ENCODE peak calls at places on chromosomes 4 and X, in seven cellular contexts. B, Y, R, V, P, H and N are unnamed samples.

GRCh38 chr4:152039085-152039484 is 278.3 kb upstream of the GATB start:
- DNase-seq in B (peak), P (no peak), R (peak), Y (no peak), V (peak), H (no peak), N (no peak)

GRCh38 chr4:37879365-37879764 is 11.5 kb upstream of the TBC1D1 start:
- DNase-seq in H (peak), Y (no peak), B (no peak), V (no peak), R (no peak), P (peak), N (no peak)

GRCh38 chr4:25223770-25224375 is 10.0 kb upstream of the PI4K2B start:
- DNase-seq in B (peak), Y (peak), H (peak), V (peak), P (no peak), R (no peak), N (no peak)

GRCh38 chrX:101659601-101660063 is at the start of gene ARMCX2:
- DNase-seq in Y (peak), H (no peak), P (peak), V (peak), R (peak), B (peak), N (peak)

GRCh38 chr4:176238819-176239218 is 30.2 kb downstream of the ASB5 start:
- DNase-seq in R (no peak), H (no peak), Y (peak), P (no peak), B (peak), V (peak), N (no peak)

GRCh38 chr4:20773144-20773997 is 73.1 kb downstream of the PACRGL start:
- DNase-seq in R (peak), Y (peak), H (peak), P (peak), V (peak), B (peak), N (peak)

GRCh38 chrX:57573754-57574153 is 18.1 kb upstream of the ZXDB start:
- DNase-seq in Y (no peak), V (no peak), R (no peak), H (peak), B (peak), P (no peak), N (no peak)

GRCh38 chr4:154465085-154465484 is 26.5 kb downstream of the DCHS2 start:
- DNase-seq in R (no peak), V (no peak), H (peak), B (no peak), P (no peak), Y (peak), N (peak)

GRCh38 chrX:12441376-12442128 is 303.3 kb downstream of the FRMPD4 start:
- DNase-seq in P (no peak), V (peak), Y (peak), B (peak), R (peak), H (no peak), N (peak)

GRCh38 chr4:121411151-121411744 is 30.4 kb upstream of the QRFPR start:
- DNase-seq in H (no peak), P (no peak), Y (peak), V (no peak), B (no peak), R (no peak), N (no peak)

GRCh38 chr4:156252300-156253016 is 298.8 kb upstream of the CTSO start:
- DNase-seq in V (peak), B (peak), H (no peak), R (no peak), Y (no peak), P (no peak), N (peak)

GRCh38 chrX:121258545-121258944 is 211.1 kb downstream of the GLUD2 start:
- DNase-seq in V (no peak), B (no peak), P (no peak), H (no peak), R (no peak), Y (no peak), N (no peak)

GRCh38 chr4:107740950-107741701 is 21.1 kb upstream of the PAPSS1 start:
- DNase-seq in B (peak), H (no peak), P (no peak), Y (no peak), R (peak), V (peak), N (peak)

GRCh38 chr4:128606173-128606572 is 203.3 kb upstream of the JADE1 start:
- DNase-seq in Y (peak), P (no peak), V (peak), B (peak), H (no peak), R (no peak), N (peak)

GRCh38 chr4:22434895-22435294 is 81.0 kb downstream of the ADGRA3 start:
- DNase-seq in P (peak), R (peak), Y (peak), B (peak), V (peak), H (peak), N (peak)

GRCh38 chr4:177494791-177495190 is 52.6 kb upstream of the AGA start:
- DNase-seq in B (no peak), H (no peak), R (no peak), V (no peak), P (no peak), Y (no peak), N (no peak)

GRCh38 chr4:16090306-16090705 is 6.5 kb upstream of the PROM1 start:
- DNase-seq in V (no peak), P (no peak), R (no peak), B (no peak), Y (no peak), H (no peak), N (no peak)

GRCh38 chrX:118975831-118976598 is 1.6 kb downstream of the LONRF3 start:
- DNase-seq in V (no peak), R (no peak), H (peak), P (peak), Y (no peak), B (peak), N (no peak)

GRCh38 chr4:126247409-126247808 is 932.7 kb downstream of the FAT4 start:
- DNase-seq in Y (no peak), V (no peak), H (no peak), P (no peak), B (no peak), R (no peak), N (no peak)

GRCh38 chr4:153211986-153212720 is 7.9 kb downstream of the TRIM2 start:
- DNase-seq in R (no peak), Y (peak), P (no peak), B (peak), V (peak), H (peak), N (peak)

GRCh38 chr4:37561803-37562207 is 124.4 kb downstream of the RELL1 start:
- DNase-seq in B (peak), P (no peak), Y (peak), H (no peak), R (peak), V (peak), N (no peak)

GRCh38 chr4:163582688-163583087 is 88.2 kb downstream of the TMA16 start:
- DNase-seq in H (no peak), V (no peak), R (no peak), B (no peak), Y (peak), P (no peak), N (no peak)

GRCh38 chrX:12245650-12246645 is 107.7 kb downstream of the FRMPD4 start:
- DNase-seq in V (peak), R (no peak), Y (no peak), H (no peak), P (no peak), B (peak), N (peak)

GRCh38 chr4:169663894-169664293 is 43.5 kb downstream of the CLCN3 start:
- DNase-seq in H (no peak), Y (peak), R (no peak), P (no peak), V (peak), B (peak), N (no peak)

GRCh38 chr4:13994016-13994415 is 366.5 kb upstream of the BOD1L1 start:
- DNase-seq in Y (no peak), P (no peak), B (no peak), H (no peak), R (no peak), V (no peak), N (no peak)

GRCh38 chr4:138576684-138577083 is 334.5 kb upstream of the SLC7A11 start:
- DNase-seq in P (no peak), R (peak), H (peak), Y (peak), B (peak), V (peak), N (no peak)

GRCh38 chr4:149891381-149891780 is 75.7 kb upstream of the IQCM start:
- DNase-seq in B (no peak), V (no peak), P (no peak), R (no peak), Y (no peak), H (no peak), N (no peak)

GRCh38 chrX:96611619-96612362 is 72.9 kb upstream of the DIAPH2 start:
- DNase-seq in R (no peak), V (peak), H (no peak), B (peak), P (no peak), Y (peak), N (peak)

GRCh38 chr4:40552536-40552935 is 77.1 kb downstream of the RBM47 start:
- DNase-seq in H (no peak), P (peak), B (no peak), Y (peak), V (peak), R (no peak), N (no peak)

GRCh38 chr4:3880595-3881120 is 114.5 kb downstream of the ADRA2C start:
- DNase-seq in R (no peak), Y (peak), H (peak), V (peak), P (peak), B (peak), N (no peak)

GRCh38 chr4:168731006-168731636 is 234.3 kb downstream of the PALLD start:
- DNase-seq in B (peak), P (no peak), R (no peak), H (no peak), V (no peak), Y (no peak), N (no peak)

GRCh38 chr4:42646999-42647541 is 9.8 kb downstream of the ATP8A1 start:
- DNase-seq in V (no peak), Y (no peak), H (no peak), P (no peak), B (no peak), R (no peak), N (no peak)

GRCh38 chr4:8351931-8352367 is 82.4 kb downstream of the HTRA3 start:
- DNase-seq in B (peak), R (peak), Y (no peak), V (peak), H (no peak), P (no peak), N (no peak)

GRCh38 chrX:136692271-136692670 is 44.3 kb downstream of the CD40LG start:
- DNase-seq in P (no peak), Y (peak), H (no peak), R (no peak), B (no peak), V (no peak), N (no peak)

GRCh38 chr4:1027916-1028240 is 16.5 kb downstream of the FGFRL1 start:
- DNase-seq in H (no peak), B (no peak), P (no peak), Y (no peak), R (no peak), V (no peak), N (no peak)

GRCh38 chr4:176043838-176044588 is 21.6 kb upstream of the WDR17 start:
- DNase-seq in H (no peak), Y (no peak), P (no peak), R (no peak), B (no peak), V (no peak), N (no peak)

GRCh38 chr4:109649872-109650271 is 53.4 kb downstream of the CASP6 start:
- DNase-seq in P (no peak), H (no peak), B (no peak), R (no peak), Y (no peak), V (no peak), N (no peak)

GRCh38 chrX:386768-387575 is at the start of gene PPP2R3B:
- DNase-seq in V (peak), R (peak), B (peak), H (peak), P (peak), Y (peak), N (peak)

GRCh38 chr4:153450545-153450917 is 15.6 kb upstream of the TMEM131L start:
- DNase-seq in P (no peak), V (no peak), Y (no peak), H (peak), R (no peak), B (no peak), N (no peak)

DNA sequence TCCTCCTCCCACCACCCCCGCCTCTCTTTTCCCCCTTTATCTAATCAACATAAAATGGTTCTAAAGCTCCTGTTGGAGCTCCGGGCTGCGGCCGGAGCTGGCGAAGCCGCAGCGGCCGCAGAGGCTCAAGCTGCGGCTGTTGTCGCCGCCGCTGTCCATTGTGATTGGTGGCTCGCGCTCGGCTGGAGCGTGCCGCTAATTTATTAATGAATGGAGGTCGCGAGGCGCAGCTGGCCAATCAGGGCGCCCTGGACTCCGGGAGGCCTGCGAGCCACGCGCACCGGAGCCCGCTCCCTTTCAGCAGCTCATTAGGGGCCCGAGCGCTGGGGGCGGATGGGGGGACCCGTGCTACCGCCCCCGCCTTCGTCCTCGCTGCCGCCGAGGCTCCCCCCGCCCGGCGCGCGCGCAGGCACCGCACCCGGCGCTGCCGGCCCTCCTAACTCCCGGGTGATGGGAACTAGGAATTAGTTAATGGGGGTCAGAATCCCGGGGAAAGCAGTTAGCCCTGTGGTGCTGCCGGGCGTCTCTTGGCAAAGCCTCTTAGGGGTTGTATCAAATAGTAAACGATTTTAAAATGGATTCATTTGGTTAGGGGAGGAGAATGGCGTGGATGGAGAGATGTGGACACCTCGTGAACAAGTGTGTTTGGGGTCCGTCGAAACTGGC is 554 bp upstream of the NEUROG2 start:
- DNase-seq in H (peak), Y (no peak), R (no peak), V (no peak), P (no peak), B (no peak), N (no peak)
- H3K4me3 ChIP-seq in H (peak), Y (no peak), R (no peak), V (no peak), P (peak), B (no peak), N (peak)

DNA sequence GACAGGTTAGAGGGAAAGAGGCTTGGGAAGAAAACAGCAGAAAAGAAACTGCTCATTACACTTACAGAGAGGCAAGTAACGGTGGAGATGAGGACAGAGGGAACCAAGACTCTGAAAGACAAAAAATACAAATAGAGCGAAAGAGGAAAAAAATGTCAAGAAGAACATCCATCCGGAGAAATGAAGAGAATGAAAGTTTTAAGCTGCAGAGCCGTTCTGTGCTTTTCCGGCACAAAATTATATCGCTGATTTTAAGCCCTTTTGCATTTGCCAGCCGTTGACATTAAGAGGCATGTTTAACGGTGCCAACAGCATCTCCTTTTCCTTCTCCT is 236 bp downstream of the PCDH10 start:
- DNase-seq in R (no peak), P (no peak), Y (no peak), B (no peak), H (no peak), V (no peak), N (no peak)
- H3K4me3 ChIP-seq in R (peak), P (peak), Y (peak), B (peak), H (no peak), V (peak), N (peak)

GRCh38 chr4:2812600-2812932 is 19.7 kb downstream of the SH3BP2 start:
- DNase-seq in V (no peak), H (no peak), R (no peak), B (no peak), Y (no peak), P (no peak), N (no peak)
- H3K4me3 ChIP-seq in V (peak), H (peak), R (no peak), B (no peak), Y (no peak), P (peak), N (peak)

GRCh38 chrX:46310815-46311497 is 234.3 kb downstream of the ZNF674 start:
- DNase-seq in R (no peak), B (no peak), P (no peak), Y (peak), H (no peak), V (no peak), N (no peak)
- H3K4me3 ChIP-seq in R (no peak), B (no peak), P (no peak), Y (no peak), H (no peak), V (no peak), N (no peak)

DNA sequence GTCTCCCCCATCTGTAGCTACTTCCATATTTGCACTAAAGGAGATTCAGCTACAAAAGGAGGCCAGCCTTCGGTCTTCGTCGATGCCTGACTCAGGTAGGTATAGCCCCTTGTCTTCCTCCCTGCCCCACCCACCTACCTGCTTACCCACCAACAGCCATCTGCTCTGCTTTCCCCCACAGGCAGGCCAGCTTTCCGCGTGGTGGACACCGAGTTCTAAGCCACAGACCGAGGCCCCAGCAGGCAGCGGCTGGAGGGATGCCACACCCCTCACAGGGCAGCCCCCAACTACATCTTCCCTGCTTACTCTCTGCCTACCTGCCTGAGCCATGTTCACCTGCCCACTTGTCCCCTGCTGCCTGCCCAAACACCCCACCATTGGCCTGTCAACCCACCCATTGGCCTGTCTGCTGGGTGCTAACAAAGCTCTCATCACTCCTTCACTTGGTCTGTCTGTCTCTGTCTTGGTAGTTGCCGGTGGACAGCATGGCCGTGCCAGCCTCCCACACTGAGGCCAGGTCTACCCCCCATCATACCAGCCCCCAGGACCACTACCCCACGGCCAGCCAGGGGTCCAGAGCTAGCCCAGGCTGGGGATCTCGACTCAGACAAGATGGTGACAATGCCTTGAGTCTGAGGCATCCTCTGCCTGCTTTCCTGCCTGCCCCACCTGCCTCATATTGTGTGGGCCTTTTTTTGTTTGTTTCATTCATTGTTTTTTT is 4.1 kb upstream of the USP11 start:
- DNase-seq in R (no peak), B (no peak), Y (no peak), P (no peak), V (no peak), H (no peak), N (no peak)
- H3K4me3 ChIP-seq in R (no peak), B (no peak), Y (no peak), P (no peak), V (no peak), H (no peak), N (no peak)